ENCODE peak calls at places on chromosomes 1 and 21, in ten cellular contexts. B is effector memory CD4-positive, alpha-beta T cell; G is RWPE2; P is mammary epithelial cell; E is CD4-positive, CD25-positive, alpha-beta regulatory T cell; K is astrocyte; F is CD8-positive, alpha-beta T cell; J is ovary; C is SJSA1; H is dorsolateral prefrontal cortex. Q is an unnamed sample.

GRCh38 chr1:164659621-164660414 is 100.8 kb downstream of the PBX1 start:
- DNase-seq in B (no peak), G (no peak), P (peak; percentile 56), E (no peak), K (no peak), F (no peak), J (no peak), C (no peak), H (no peak), Q (no peak)

GRCh38 chr21:43352568-43353281 is 74.2 kb downstream of the SIK1 start:
- DNase-seq in B (no peak), G (no peak), P (no peak), E (peak; percentile 23), K (no peak), F (no peak), J (no peak), C (no peak), H (no peak), Q (no peak)

GRCh38 chr1:21773585-21773984 is 9.4 kb downstream of the USP48 start:
- DNase-seq in B (no peak), G (no peak), P (no peak), E (no peak), K (no peak), F (no peak), J (no peak), C (no peak), H (no peak), Q (no peak)

GRCh38 chr1:204077979-204078696 is 5.2 kb downstream of the SOX13 start:
- DNase-seq in B (no peak), G (peak; percentile 74), P (peak; percentile 33), E (no peak), K (no peak), F (no peak), J (no peak), C (peak; percentile 63), H (peak; percentile 45), Q (no peak)

GRCh38 chr21:42437786-42438185 is 34.1 kb downstream of the UBASH3A start:
- DNase-seq in B (no peak), G (no peak), P (no peak), E (no peak), K (no peak), F (no peak), J (no peak), C (no peak), H (no peak), Q (no peak)

GRCh38 chr1:227532019-227532619 is 31.2 kb upstream of the ZNF678 start:
- DNase-seq in B (no peak), G (no peak), P (no peak), E (no peak), K (no peak), F (no peak), J (no peak), C (no peak), H (no peak), Q (no peak)

GRCh38 chr1:209882942-209883340 is 55.1 kb upstream of the SYT14 start:
- DNase-seq in B (no peak), G (no peak), P (no peak), E (no peak), K (no peak), F (no peak), J (no peak), C (no peak), H (no peak), Q (no peak)

GRCh38 chr1:51878307-51878615 is 266 bp downstream of the NRDC start:
- DNase-seq in B (no peak), G (no peak), P (no peak), E (no peak), K (peak; percentile 9), F (no peak), J (no peak), C (no peak), H (no peak), Q (no peak)

GRCh38 chr1:110212165-110213142 is 2.3 kb downstream of the KCNC4 start:
- DNase-seq in B (no peak), G (peak; percentile 29), P (no peak), E (no peak), K (no peak), F (no peak), J (peak; percentile 44), C (no peak), H (peak; percentile 57), Q (no peak)

GRCh38 chr1:174713796-174714195 is 266.0 kb downstream of the GPR52 start:
- DNase-seq in B (no peak), G (no peak), P (no peak), E (no peak), K (no peak), F (no peak), J (no peak), C (no peak), H (no peak), Q (no peak)
- H3K27ac ChIP-seq in B (no peak overlapping the region), G (no peak overlapping the region), P (no peak overlapping the region), E (no peak overlapping the region), K (no peak overlapping the region), F (no peak overlapping the region), J (no peak overlapping the region), C (no peak overlapping the region), H (no peak overlapping the region), Q (no peak overlapping the region)

DNA sequence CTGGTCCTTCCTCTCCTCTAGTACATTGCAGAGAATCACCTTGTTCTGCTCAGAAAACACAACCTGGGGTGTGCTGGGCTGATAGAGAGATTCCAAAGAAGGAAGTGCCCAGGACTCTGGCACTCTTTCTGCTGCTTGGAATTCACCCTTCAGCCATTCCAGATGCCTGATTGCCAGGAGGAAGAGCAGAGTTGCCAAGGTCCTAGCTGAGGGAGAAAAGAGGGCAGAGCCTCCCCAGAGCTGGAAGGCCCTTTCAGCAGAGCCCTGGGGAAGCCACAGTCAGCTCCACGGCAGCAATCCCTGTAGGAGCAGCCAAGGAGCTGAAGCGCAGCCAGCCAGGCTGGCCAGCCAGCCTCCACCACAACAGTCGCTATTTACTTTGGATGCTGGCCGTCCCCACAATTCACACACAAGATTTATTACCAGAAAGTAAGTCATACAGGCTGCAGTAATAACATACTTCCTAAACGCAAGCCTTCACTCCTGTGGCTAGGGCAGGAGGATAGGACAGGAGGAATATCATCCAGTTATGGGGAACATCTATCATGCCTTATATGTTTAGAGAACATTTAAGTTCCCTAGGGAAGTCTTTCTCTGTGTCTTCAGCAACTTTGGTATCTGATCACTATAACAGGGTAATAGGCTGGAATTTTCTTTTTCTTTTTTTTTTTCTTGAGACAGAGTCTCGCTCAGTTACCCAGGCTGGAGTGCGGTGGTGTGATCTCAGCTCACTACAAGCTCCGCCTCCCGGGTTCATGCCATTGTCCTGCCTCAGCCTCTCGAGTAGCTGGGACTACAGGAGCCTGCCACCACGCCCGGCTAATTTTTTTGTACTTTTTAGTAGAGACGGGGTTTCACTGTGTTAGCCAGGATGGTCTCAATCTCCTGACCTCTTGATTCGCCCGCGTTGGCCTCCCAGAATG is 36.6 kb upstream of the SLC44A3 start:
- DNase-seq in B (no peak), G (no peak), P (peak; percentile 76), E (no peak), K (peak; percentile 99), F (no peak), J (peak; percentile 74), C (peak; percentile 79), H (peak; percentile 59), Q (peak; percentile 37)
- H3K27ac ChIP-seq in B (no peak overlapping the region), G (no peak overlapping the region), P (no peak overlapping the region), E (no peak overlapping the region), K (peak overlapping the region; percentile 85), F (no peak overlapping the region), J (no peak overlapping the region), C (peak overlapping the region; percentile 71), H (peak overlapping the region; percentile 68), Q (peak overlapping the region; percentile 76)

DNA sequence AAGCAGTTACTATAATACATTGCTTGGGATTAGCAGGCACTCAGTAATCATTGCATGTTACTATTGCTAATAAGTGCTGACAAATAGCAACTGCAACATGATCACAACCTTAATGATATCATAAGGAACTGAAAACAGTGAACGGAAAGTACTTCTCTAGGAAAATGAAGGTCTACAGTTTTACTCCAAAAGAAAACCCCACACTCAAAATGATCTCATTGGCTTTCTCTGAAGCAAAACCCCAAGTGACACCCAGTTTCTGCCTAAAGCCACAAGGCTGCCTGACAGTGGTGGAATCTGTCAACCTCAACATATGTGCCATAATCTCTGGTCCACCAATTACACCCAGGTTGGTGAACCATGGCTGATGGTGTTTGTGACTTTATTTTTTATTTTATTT is 137.6 kb downstream of the PTGER3 start:
- DNase-seq in B (no peak), G (no peak), P (no peak), E (no peak), K (no peak), F (no peak), J (no peak), C (no peak), H (no peak), Q (no peak)
- H3K27ac ChIP-seq in B (no peak overlapping the region), G (no peak overlapping the region), P (no peak overlapping the region), E (no peak overlapping the region), K (no peak overlapping the region), F (no peak overlapping the region), J (no peak overlapping the region), C (no peak overlapping the region), H (no peak overlapping the region), Q (no peak overlapping the region)

DNA sequence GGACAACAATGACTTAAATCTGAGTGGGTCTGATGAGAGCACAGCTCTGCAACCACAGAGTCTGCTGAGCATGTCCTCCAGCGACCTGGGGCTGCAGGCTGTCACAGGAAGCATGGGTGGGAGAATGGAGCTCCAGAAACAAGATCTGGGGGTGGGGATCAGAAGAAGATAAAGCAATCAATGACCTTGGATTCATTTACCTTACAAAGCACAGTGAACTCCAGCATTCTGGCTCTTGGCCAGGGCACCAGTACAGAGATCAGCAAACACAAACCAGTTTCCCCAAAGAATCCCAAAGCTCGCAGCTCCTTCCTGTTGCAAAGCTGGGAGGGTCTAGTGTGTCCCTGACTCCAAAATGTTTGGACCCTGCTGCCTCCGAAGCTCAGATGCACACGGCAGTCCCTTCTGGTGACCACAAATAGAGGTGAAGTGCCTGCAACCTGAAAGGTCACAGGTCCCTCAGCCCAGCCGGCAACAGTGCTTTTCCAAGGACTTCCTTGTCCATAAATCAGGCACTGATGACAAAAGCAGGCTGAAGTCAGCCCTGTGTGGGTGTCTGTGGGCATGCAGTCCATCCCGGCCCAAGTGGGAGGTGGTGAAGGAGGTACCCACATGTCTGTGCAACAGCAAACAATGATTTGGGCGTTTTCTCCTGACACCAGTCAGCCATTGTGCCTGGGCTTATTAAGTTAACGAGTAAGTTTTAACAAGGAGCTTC is 76.1 kb downstream of the SH3BGR start:
- DNase-seq in B (no peak), G (no peak), P (no peak), E (no peak), K (no peak), F (no peak), J (no peak), C (no peak), H (no peak), Q (no peak)
- H3K27ac ChIP-seq in B (no peak overlapping the region), G (no peak overlapping the region), P (no peak overlapping the region), E (no peak overlapping the region), K (no peak overlapping the region), F (no peak overlapping the region), J (no peak overlapping the region), C (no peak overlapping the region), H (no peak overlapping the region), Q (no peak overlapping the region)

GRCh38 chr1:172351347-172351746 is 69.1 kb upstream of the C1orf105 start:
- DNase-seq in B (no peak), G (no peak), P (no peak), E (no peak), K (peak; percentile 39), F (no peak), J (no peak), C (no peak), H (no peak), Q (no peak)
- H3K27ac ChIP-seq in B (no peak overlapping the region), G (peak overlapping the region; percentile 78), P (no peak overlapping the region), E (no peak overlapping the region), K (peak overlapping the region; percentile 11), F (no peak overlapping the region), J (no peak overlapping the region), C (peak overlapping the region; percentile 2), H (no peak overlapping the region), Q (peak overlapping the region; percentile 60)

Q was measured in epithelial cell of prostate.